ENCODE peak calls at places on chromosomes 12 and 14, in seven cellular contexts. One of them, this sample, is unnamed.

GRCh38 chr12:42588981-42589464 is 523 bp downstream of the PRICKLE1 start:
- DNase-seq in testis: peak; percentile 46
- DNase-seq in K562: peak; percentile 15
- DNase-seq in transverse colon: peak; percentile 13
- DNase-seq in PC-3: peak; percentile 64
- DNase-seq in uterus: peak; percentile 45
- DNase-seq in suprapubic skin: peak; percentile 68
- DNase-seq in this sample: no peak

GRCh38 chr12:91370086-91370868 is 187.7 kb upstream of the DCN start:
- DNase-seq in uterus: no peak
- DNase-seq in transverse colon: no peak
- DNase-seq in K562: no peak
- DNase-seq in PC-3: no peak
- DNase-seq in testis: no peak
- DNase-seq in suprapubic skin: no peak
- DNase-seq in this sample: no peak

GRCh38 chr12:226401-226800 is 12.4 kb upstream of the SLC6A12 start:
- DNase-seq in testis: no peak
- DNase-seq in PC-3: no peak
- DNase-seq in suprapubic skin: no peak
- DNase-seq in uterus: peak; percentile 8
- DNase-seq in transverse colon: no peak
- DNase-seq in K562: no peak
- DNase-seq in this sample: no peak

GRCh38 chr12:44930972-44931600 is 55.0 kb upstream of the NELL2 start:
- DNase-seq in transverse colon: no peak
- DNase-seq in suprapubic skin: no peak
- DNase-seq in K562: peak; percentile 18
- DNase-seq in PC-3: peak; percentile 86
- DNase-seq in testis: no peak
- DNase-seq in uterus: no peak
- DNase-seq in this sample: no peak

GRCh38 chr14:33512201-33512600 is 438.7 kb downstream of the EGLN3 start:
- DNase-seq in transverse colon: no peak
- DNase-seq in suprapubic skin: no peak
- DNase-seq in PC-3: no peak
- DNase-seq in testis: no peak
- DNase-seq in uterus: no peak
- DNase-seq in K562: no peak
- DNase-seq in this sample: no peak

GRCh38 chr12:64480148-64480547 is 28.2 kb downstream of the TBK1 start:
- DNase-seq in transverse colon: no peak
- DNase-seq in suprapubic skin: no peak
- DNase-seq in PC-3: no peak
- DNase-seq in uterus: no peak
- DNase-seq in K562: no peak
- DNase-seq in testis: no peak
- DNase-seq in this sample: no peak

GRCh38 chr12:97404549-97404948 is 58.1 kb upstream of the RMST start:
- DNase-seq in uterus: no peak
- DNase-seq in PC-3: peak; percentile 64
- DNase-seq in K562: peak; percentile 7
- DNase-seq in suprapubic skin: no peak
- DNase-seq in testis: peak; percentile 56
- DNase-seq in transverse colon: no peak
- DNase-seq in this sample: no peak

GRCh38 chr12:58995964-58996363 is 75.7 kb upstream of the LRIG3 start:
- DNase-seq in uterus: no peak
- DNase-seq in testis: no peak
- DNase-seq in transverse colon: no peak
- DNase-seq in PC-3: no peak
- DNase-seq in K562: no peak
- DNase-seq in suprapubic skin: no peak
- DNase-seq in this sample: no peak

GRCh38 chr12:89436062-89436461 is 83.8 kb upstream of the DUSP6 start:
- DNase-seq in testis: no peak
- DNase-seq in PC-3: no peak
- DNase-seq in transverse colon: no peak
- DNase-seq in suprapubic skin: no peak
- DNase-seq in uterus: no peak
- DNase-seq in K562: no peak
- DNase-seq in this sample: no peak

DNA sequence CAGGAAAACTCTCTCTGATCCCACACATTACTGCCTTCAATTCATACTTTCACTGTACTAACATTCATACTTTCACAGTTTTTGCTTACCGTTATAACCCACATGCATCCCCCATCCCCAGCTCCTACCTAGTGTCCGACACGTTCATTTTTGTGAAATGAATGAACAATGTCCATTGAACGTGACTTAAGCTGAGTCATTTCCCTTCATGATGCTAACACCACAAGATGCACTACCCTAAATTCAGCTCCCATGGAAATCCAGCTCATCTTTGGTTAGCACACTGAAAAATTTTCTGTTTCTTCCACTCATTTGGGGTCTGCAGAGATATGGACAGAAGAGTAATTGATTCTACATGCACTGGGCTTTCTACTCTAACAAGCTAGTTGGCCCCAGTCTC is 84.7 kb downstream of the GALNT4 start:
- DNase-seq in transverse colon: no peak
- DNase-seq in suprapubic skin: no peak
- DNase-seq in uterus: no peak
- DNase-seq in testis: no peak
- DNase-seq in K562: no peak
- DNase-seq in PC-3: peak; percentile 31
- DNase-seq in this sample: no peak
- TF ChIP-seq CTCF in transverse colon: no peak
- TF ChIP-seq CTCF in suprapubic skin: no peak
- TF ChIP-seq CTCF in uterus: no peak
- TF ChIP-seq CTCF in testis: no peak
- TF ChIP-seq CTCF in K562: no peak
- TF ChIP-seq CTCF in PC-3: no peak
- TF ChIP-seq CTCF in this sample: no peak

GRCh38 chr12:10131101-10131632 is 1.2 kb upstream of the CLEC7A start:
- DNase-seq in suprapubic skin: no peak
- DNase-seq in uterus: no peak
- DNase-seq in transverse colon: no peak
- DNase-seq in PC-3: no peak
- DNase-seq in K562: no peak
- DNase-seq in testis: no peak
- DNase-seq in this sample: no peak

GRCh38 chr12:10140001-10140400 is 10.0 kb upstream of the CLEC7A start:
- DNase-seq in PC-3: peak; percentile 63
- DNase-seq in K562: peak; percentile 7
- DNase-seq in uterus: no peak
- DNase-seq in transverse colon: no peak
- DNase-seq in suprapubic skin: no peak
- DNase-seq in testis: peak; percentile 57
- DNase-seq in this sample: peak; percentile 48

GRCh38 chr12:10132971-10133370 is 3.0 kb upstream of the CLEC7A start:
- DNase-seq in transverse colon: no peak
- DNase-seq in K562: no peak
- DNase-seq in PC-3: no peak
- DNase-seq in uterus: no peak
- DNase-seq in suprapubic skin: no peak
- DNase-seq in testis: no peak
- DNase-seq in this sample: no peak

GRCh38 chr12:10135126-10135525 is 5.1 kb upstream of the CLEC7A start:
- DNase-seq in suprapubic skin: no peak
- DNase-seq in uterus: no peak
- DNase-seq in testis: no peak
- DNase-seq in K562: no peak
- DNase-seq in PC-3: no peak
- DNase-seq in transverse colon: no peak
- DNase-seq in this sample: no peak

GRCh38 chr12:10136637-10137205 is 6.7 kb upstream of the CLEC7A start:
- DNase-seq in testis: no peak
- DNase-seq in suprapubic skin: no peak
- DNase-seq in transverse colon: no peak
- DNase-seq in uterus: no peak
- DNase-seq in PC-3: no peak
- DNase-seq in K562: no peak
- DNase-seq in this sample: no peak
- H3K4me1 ChIP-seq in testis: no peaks in the 10 kb centered on the region
- H3K4me1 ChIP-seq in suprapubic skin: peaks cover 6% of the 10 kb centered on the region
- H3K4me1 ChIP-seq in transverse colon: no peaks in the 10 kb centered on the region
- H3K4me1 ChIP-seq in uterus: no peaks in the 10 kb centered on the region
- H3K4me1 ChIP-seq in PC-3: peaks cover 6% of the 10 kb centered on the region
- H3K4me1 ChIP-seq in K562: no peaks in the 10 kb centered on the region
- H3K4me1 ChIP-seq in this sample: no peaks in the 10 kb centered on the region

GRCh38 chr14:22122227-22123187 is 448.9 kb upstream of the OR4E1 start:
- DNase-seq in transverse colon: peak; percentile 17
- DNase-seq in PC-3: peak; percentile 41
- DNase-seq in K562: no peak
- DNase-seq in testis: no peak
- DNase-seq in uterus: no peak
- DNase-seq in suprapubic skin: no peak
- DNase-seq in this sample: no peak
- H3K27ac ChIP-seq in transverse colon: no peak overlapping the region
- H3K27ac ChIP-seq in PC-3: no peak overlapping the region
- H3K27ac ChIP-seq in K562: no peak overlapping the region
- H3K27ac ChIP-seq in testis: no peak overlapping the region
- H3K27ac ChIP-seq in uterus: no peak overlapping the region
- H3K27ac ChIP-seq in suprapubic skin: no peak overlapping the region
- H3K27ac ChIP-seq in this sample: no peak overlapping the region

DNA sequence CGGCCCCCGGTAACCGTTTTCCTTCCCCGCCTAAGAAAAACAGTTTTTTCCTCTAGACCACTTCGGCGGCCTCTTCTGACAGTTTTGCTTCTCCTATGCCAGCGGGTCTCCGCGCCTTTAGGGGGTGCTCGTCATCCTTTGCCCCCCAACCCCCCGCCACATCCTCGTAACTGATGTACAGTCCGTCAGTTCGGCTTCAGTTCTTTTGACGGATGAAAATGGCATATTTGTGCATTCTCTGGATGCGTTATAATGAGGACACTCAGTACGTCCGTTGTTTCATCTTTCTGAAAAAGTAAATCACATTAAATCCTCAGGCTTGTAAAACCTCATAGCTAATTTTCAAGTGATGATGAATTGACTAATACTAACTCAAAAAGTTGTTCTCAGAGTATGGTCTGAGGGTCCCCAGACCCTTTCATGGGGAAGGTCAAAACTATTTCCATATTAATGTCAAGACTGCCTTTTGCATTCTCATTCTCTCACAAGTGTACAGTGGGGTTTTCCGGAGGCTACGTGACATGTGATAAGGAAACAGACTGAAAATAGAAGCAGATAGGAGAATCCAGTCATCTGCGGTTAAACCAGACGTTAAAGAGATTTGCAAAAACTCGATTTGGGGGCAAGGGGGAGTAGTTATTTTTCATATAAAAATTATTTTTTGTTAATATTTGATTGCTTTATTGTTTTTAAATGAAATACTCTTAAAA is 829 bp upstream of the NAP1L1 start:
- DNase-seq in PC-3: no peak
- DNase-seq in uterus: no peak
- DNase-seq in suprapubic skin: no peak
- DNase-seq in testis: peak; percentile 55
- DNase-seq in K562: no peak
- DNase-seq in transverse colon: no peak
- DNase-seq in this sample: peak; percentile 52
- TF ChIP-seq CTCF in PC-3: peak; percentile 47
- TF ChIP-seq CTCF in uterus: peak; percentile 15
- TF ChIP-seq CTCF in suprapubic skin: no peak
- TF ChIP-seq CTCF in testis: no peak
- TF ChIP-seq CTCF in K562: peak; percentile 49
- TF ChIP-seq CTCF in transverse colon: no peak
- TF ChIP-seq CTCF in this sample: peak; percentile 9

DNA sequence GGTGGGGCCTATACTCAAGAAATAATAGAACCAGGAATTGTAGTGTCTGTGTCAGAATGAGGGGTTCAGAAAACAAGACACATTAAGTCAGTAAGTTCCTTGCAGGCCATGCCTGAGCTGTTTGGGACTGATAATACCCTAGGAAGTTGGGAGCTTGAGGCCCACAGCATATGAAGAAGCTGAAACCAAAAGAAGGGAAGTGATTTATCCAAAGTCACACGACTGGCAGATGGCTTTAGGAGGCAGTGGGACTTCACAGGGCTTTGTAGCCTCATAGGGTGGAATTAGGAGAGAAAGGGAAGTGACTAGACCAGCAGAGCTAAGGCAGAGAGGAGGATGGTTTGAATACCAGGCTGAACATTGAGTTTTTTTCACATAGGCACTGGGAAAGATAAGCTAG is 56.6 kb upstream of the SRSF5 start:
- DNase-seq in suprapubic skin: no peak
- DNase-seq in uterus: no peak
- DNase-seq in K562: no peak
- DNase-seq in PC-3: no peak
- DNase-seq in testis: no peak
- DNase-seq in transverse colon: no peak
- DNase-seq in this sample: no peak
- H3K4me1 ChIP-seq in suprapubic skin: peaks cover 40% of the 10 kb centered on the region
- H3K4me1 ChIP-seq in uterus: peaks cover 24% of the 10 kb centered on the region
- H3K4me1 ChIP-seq in K562: no peaks in the 10 kb centered on the region
- H3K4me1 ChIP-seq in PC-3: peaks cover 10% of the 10 kb centered on the region
- H3K4me1 ChIP-seq in testis: peaks cover 15% of the 10 kb centered on the region
- H3K4me1 ChIP-seq in transverse colon: peaks cover 32% of the 10 kb centered on the region
- H3K4me1 ChIP-seq in this sample: peaks cover 9% of the 10 kb centered on the region